ENCODE peak calls at places on chromosomes 1 and 21, in nine cellular contexts. A is naive thymus-derived CD8-positive, alpha-beta T cell; D is gastrocnemius medialis; H is IMR-90; W is right cardiac atrium; T is K562; M is activated T-cell treated with anti-CD3 and anti-CD28 coated beads, Interleukin-2, amount 50 U/mL, for 72 hours; G is stimulated activated naive CD8-positive, alpha-beta T cell treated with anti-CD3 and anti-CD28 coated beads, Interleukin-15, Interleukin-2, amounts not matched to agents 100 U/mL and 50 U/mL, for 24 hours; E is A549. N is an unnamed sample.

GRCh38 chr1:42730988-42731387 is 9.0 kb downstream of the CLDN19 start:
- ATAC-seq in A (no peak), D (no peak), H (no peak), W (no peak), T (peak), M (peak), G (peak), E (no peak), N (peak)

GRCh38 chr1:76068542-76068941 is 6.0 kb upstream of the ST6GALNAC3 start:
- ATAC-seq in A (no peak), D (peak), H (peak), W (peak), T (no peak), M (no peak), G (no peak), E (peak), N (no peak)

GRCh38 chr1:246181244-246181643 is 325.8 kb downstream of the SMYD3 start:
- ATAC-seq in A (no peak), D (no peak), H (no peak), W (no peak), T (peak), M (no peak), G (no peak), E (no peak), N (no peak)

GRCh38 chr1:34002810-34003209 is 138.9 kb downstream of the HMGB4 start:
- ATAC-seq in A (no peak), D (no peak), H (no peak), W (no peak), T (no peak), M (no peak), G (no peak), E (no peak), N (no peak)

GRCh38 chr21:40421121-40421520 is 425.8 kb downstream of the DSCAM start:
- ATAC-seq in A (no peak), D (no peak), H (no peak), W (no peak), T (no peak), M (no peak), G (no peak), E (no peak), N (no peak)

GRCh38 chr1:90046635-90047034 is 51.7 kb downstream of the ZNF326 start:
- ATAC-seq in A (no peak), D (no peak), H (no peak), W (no peak), T (peak), M (no peak), G (no peak), E (no peak), N (no peak)

GRCh38 chr1:18722270-18722669 is 91.6 kb downstream of the PAX7 start:
- ATAC-seq in A (no peak), D (no peak), H (no peak), W (no peak), T (no peak), M (no peak), G (no peak), E (no peak), N (no peak)

GRCh38 chr1:33903210-33903589 is 39.3 kb downstream of the HMGB4 start:
- ATAC-seq in A (no peak), D (no peak), H (no peak), W (no peak), T (no peak), M (no peak), G (no peak), E (no peak), N (no peak)

GRCh38 chr1:151626740-151627139 is 14.9 kb downstream of the SNX27 start:
- ATAC-seq in A (no peak), D (no peak), H (no peak), W (no peak), T (no peak), M (no peak), G (no peak), E (no peak), N (no peak)

N was measured in activated T-helper 17 cell treated with anti-CD3 and anti-CD28 coated beads, Interleukin-2, amount 50 U/mL, for 72 hours.